ENCODE peak calls at places on chromosomes 13 and 19, in five cellular contexts. One of them, this sample, is unnamed.

GRCh38 chr19:45477713-45478453 is 10.1 kb downstream of the FOSB start:
- DNase-seq in Peyer's patch: no peak
- DNase-seq in IMR-90: no peak
- DNase-seq in tibial nerve: no peak
- DNase-seq in endothelial cell of umbilical vein: no peak
- DNase-seq in this sample: no peak

GRCh38 chr13:59112375-59112774 is 1051.4 kb downstream of the DIAPH3 start:
- DNase-seq in endothelial cell of umbilical vein: peak
- DNase-seq in Peyer's patch: no peak
- DNase-seq in IMR-90: peak
- DNase-seq in tibial nerve: no peak
- DNase-seq in this sample: no peak

GRCh38 chr13:27631156-27631555 is 9.5 kb downstream of the POLR1D start:
- DNase-seq in Peyer's patch: no peak
- DNase-seq in IMR-90: no peak
- DNase-seq in endothelial cell of umbilical vein: no peak
- DNase-seq in tibial nerve: no peak
- DNase-seq in this sample: peak

GRCh38 chr13:34254366-34254765 is 436.4 kb downstream of the RFC3 start:
- DNase-seq in tibial nerve: no peak
- DNase-seq in Peyer's patch: no peak
- DNase-seq in endothelial cell of umbilical vein: no peak
- DNase-seq in IMR-90: no peak
- DNase-seq in this sample: no peak

GRCh38 chr19:55082023-55082851 is 6.6 kb downstream of the EPS8L1 start:
- DNase-seq in Peyer's patch: no peak
- DNase-seq in IMR-90: peak
- DNase-seq in tibial nerve: no peak
- DNase-seq in endothelial cell of umbilical vein: peak
- DNase-seq in this sample: no peak

GRCh38 chr13:19888799-19889198 is 25.4 kb upstream of the ZMYM5 start:
- DNase-seq in endothelial cell of umbilical vein: peak
- DNase-seq in Peyer's patch: no peak
- DNase-seq in tibial nerve: no peak
- DNase-seq in IMR-90: peak
- DNase-seq in this sample: no peak

GRCh38 chr19:46990998-46991676 is 28.5 kb upstream of the NPAS1 start:
- DNase-seq in Peyer's patch: peak
- DNase-seq in IMR-90: peak
- DNase-seq in tibial nerve: peak
- DNase-seq in endothelial cell of umbilical vein: peak
- DNase-seq in this sample: peak

GRCh38 chr13:93698016-93698613 is 471.5 kb downstream of the GPC6 start:
- DNase-seq in tibial nerve: no peak
- DNase-seq in Peyer's patch: no peak
- DNase-seq in IMR-90: no peak
- DNase-seq in endothelial cell of umbilical vein: no peak
- DNase-seq in this sample: no peak

GRCh38 chr19:2739602-2740313 is at the start of gene SLC39A3:
- DNase-seq in tibial nerve: peak
- DNase-seq in endothelial cell of umbilical vein: peak
- DNase-seq in Peyer's patch: peak
- DNase-seq in IMR-90: peak
- DNase-seq in this sample: peak
- TF ChIP-seq POLR2A in tibial nerve: no peak
- TF ChIP-seq POLR2A in endothelial cell of umbilical vein: no peak
- TF ChIP-seq POLR2A in Peyer's patch: peak
- TF ChIP-seq POLR2A in IMR-90: peak
- TF ChIP-seq POLR2A in this sample: no peak

DNA sequence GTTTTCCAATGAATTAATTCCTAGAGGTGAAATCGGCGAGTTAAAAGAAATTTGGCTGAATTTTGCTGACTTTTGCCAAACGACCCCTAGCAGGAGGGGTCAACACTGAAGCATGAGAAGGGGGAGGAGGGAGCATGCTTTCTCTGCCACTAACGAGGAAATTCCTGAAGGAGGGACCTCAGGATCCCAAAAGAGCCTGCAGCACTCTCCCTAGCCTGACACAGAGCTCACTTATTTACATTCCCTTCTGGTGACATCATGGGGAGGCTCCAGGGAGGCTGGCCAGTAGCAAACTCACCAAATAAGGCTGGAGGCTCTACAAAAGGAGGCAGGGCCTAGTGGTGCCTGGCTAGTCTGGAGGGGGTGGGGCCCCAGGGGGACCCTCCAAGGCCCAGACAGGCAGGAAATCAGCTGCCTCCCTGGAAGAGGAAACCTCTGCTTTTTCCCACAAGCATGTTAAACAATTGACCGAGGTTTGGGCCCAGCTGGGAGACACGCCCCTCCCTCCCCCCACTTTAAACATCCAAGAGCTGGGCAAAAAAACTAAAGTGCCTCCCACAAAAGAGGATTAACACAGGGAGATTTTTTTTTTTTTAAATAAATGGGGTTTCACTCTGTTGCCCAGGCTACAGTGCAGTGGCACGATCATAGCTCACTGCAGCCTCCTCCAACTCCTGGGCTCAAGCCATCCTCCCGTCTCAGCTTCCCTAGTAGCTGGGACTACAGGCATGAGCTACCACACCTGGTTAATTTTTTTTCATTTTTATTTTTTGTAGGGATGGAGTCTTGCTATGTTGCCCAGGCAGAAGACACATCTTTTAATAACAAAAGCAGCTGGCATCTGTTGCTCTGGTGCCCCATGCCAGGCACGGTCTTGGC is 2.1 kb downstream of the DAPK3 start:
- DNase-seq in Peyer's patch: no peak
- DNase-seq in endothelial cell of umbilical vein: peak
- DNase-seq in tibial nerve: peak
- DNase-seq in IMR-90: peak
- DNase-seq in this sample: peak
- TF ChIP-seq POLR2A in Peyer's patch: no peak
- TF ChIP-seq POLR2A in endothelial cell of umbilical vein: no peak
- TF ChIP-seq POLR2A in tibial nerve: no peak
- TF ChIP-seq POLR2A in IMR-90: peak
- TF ChIP-seq POLR2A in this sample: peak

GRCh38 chr19:3671680-3672574 is 28.3 kb downstream of the PIP5K1C start:
- DNase-seq in IMR-90: peak
- DNase-seq in endothelial cell of umbilical vein: peak
- DNase-seq in Peyer's patch: no peak
- DNase-seq in tibial nerve: no peak
- DNase-seq in this sample: no peak

GRCh38 chr19:3669616-3670257 is 30.5 kb downstream of the PIP5K1C start:
- DNase-seq in endothelial cell of umbilical vein: no peak
- DNase-seq in tibial nerve: no peak
- DNase-seq in Peyer's patch: no peak
- DNase-seq in IMR-90: no peak
- DNase-seq in this sample: no peak

GRCh38 chr19:3670796-3671679 is 29.2 kb downstream of the PIP5K1C start:
- DNase-seq in IMR-90: peak
- DNase-seq in tibial nerve: peak
- DNase-seq in endothelial cell of umbilical vein: peak
- DNase-seq in Peyer's patch: no peak
- DNase-seq in this sample: peak

GRCh38 chr19:3669134-3669436 is 31.2 kb downstream of the PIP5K1C start:
- DNase-seq in tibial nerve: no peak
- DNase-seq in endothelial cell of umbilical vein: no peak
- DNase-seq in IMR-90: no peak
- DNase-seq in Peyer's patch: no peak
- DNase-seq in this sample: no peak

DNA sequence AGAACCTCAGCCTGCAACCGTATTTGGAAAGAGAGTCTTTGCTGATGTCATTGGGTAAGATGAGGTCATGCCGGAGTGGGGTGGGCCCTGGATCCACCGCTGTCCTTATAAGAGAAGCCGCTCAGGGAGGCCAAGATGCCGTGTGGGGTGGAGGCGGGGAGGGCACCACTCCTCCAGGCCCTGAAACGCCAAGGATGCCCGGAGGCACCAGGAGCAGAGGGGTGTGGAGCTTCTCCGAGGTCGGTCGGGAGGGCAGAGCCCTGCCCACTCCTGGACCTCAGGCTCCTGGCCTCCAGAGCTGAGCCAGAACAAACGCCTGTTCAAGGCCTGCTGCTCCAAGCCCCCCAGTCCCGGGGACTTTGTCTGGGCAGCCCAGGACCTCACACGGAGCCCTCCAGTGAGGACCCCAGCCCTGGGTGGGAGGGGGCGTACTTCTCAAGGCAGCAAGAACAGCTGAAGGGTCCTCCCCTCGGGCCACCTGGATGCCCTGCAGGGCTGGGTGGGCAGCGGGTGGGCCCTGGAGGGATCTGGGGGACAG is 29.9 kb downstream of the PIP5K1C start:
- DNase-seq in tibial nerve: peak
- DNase-seq in endothelial cell of umbilical vein: peak
- DNase-seq in Peyer's patch: no peak
- DNase-seq in IMR-90: peak
- DNase-seq in this sample: peak
- TF ChIP-seq POLR2A in tibial nerve: peak
- TF ChIP-seq POLR2A in endothelial cell of umbilical vein: peak
- TF ChIP-seq POLR2A in Peyer's patch: no peak
- TF ChIP-seq POLR2A in IMR-90: peak
- TF ChIP-seq POLR2A in this sample: peak

GRCh38 chr13:43019811-43020210 is 3.6 kb upstream of the DNAJC15 start:
- DNase-seq in Peyer's patch: no peak
- DNase-seq in tibial nerve: no peak
- DNase-seq in IMR-90: no peak
- DNase-seq in endothelial cell of umbilical vein: no peak
- DNase-seq in this sample: no peak

GRCh38 chr13:43021926-43022670 is 1.3 kb upstream of the DNAJC15 start:
- DNase-seq in Peyer's patch: no peak
- DNase-seq in endothelial cell of umbilical vein: no peak
- DNase-seq in tibial nerve: no peak
- DNase-seq in IMR-90: peak
- DNase-seq in this sample: no peak

GRCh38 chr13:43026262-43026661 is 2.9 kb downstream of the DNAJC15 start:
- DNase-seq in IMR-90: no peak
- DNase-seq in tibial nerve: no peak
- DNase-seq in endothelial cell of umbilical vein: no peak
- DNase-seq in Peyer's patch: no peak
- DNase-seq in this sample: no peak

GRCh38 chr13:43020794-43021193 is 2.6 kb upstream of the DNAJC15 start:
- DNase-seq in tibial nerve: no peak
- DNase-seq in IMR-90: no peak
- DNase-seq in endothelial cell of umbilical vein: no peak
- DNase-seq in Peyer's patch: no peak
- DNase-seq in this sample: no peak

GRCh38 chr13:43023244-43023931 is at the start of gene DNAJC15:
- DNase-seq in endothelial cell of umbilical vein: peak
- DNase-seq in Peyer's patch: peak
- DNase-seq in tibial nerve: peak
- DNase-seq in IMR-90: peak
- DNase-seq in this sample: peak
- TF ChIP-seq POLR2A in endothelial cell of umbilical vein: peak
- TF ChIP-seq POLR2A in Peyer's patch: peak
- TF ChIP-seq POLR2A in tibial nerve: no peak
- TF ChIP-seq POLR2A in IMR-90: peak
- TF ChIP-seq POLR2A in this sample: no peak

DNA sequence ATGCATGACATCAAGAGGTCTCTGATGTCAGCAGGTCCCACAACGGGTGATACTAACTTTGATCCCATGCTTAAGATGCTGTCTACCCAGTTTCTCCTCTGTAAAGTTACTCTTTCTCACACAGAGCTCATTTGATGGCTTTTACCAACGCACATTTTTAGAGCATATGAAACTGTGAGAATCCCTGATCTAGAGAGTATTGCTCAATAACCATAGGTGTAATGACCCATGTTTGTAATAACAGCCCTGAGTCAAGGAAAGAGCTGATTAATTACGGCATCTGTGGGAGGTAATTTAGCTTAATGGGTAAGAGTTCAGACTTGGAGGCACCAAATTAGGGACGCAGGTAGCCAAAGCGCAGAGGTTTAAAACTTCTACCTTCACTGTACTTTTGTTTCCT is 18.0 kb upstream of the IZUMO2 start:
- DNase-seq in IMR-90: no peak
- DNase-seq in Peyer's patch: no peak
- DNase-seq in tibial nerve: no peak
- DNase-seq in endothelial cell of umbilical vein: no peak
- DNase-seq in this sample: no peak
- TF ChIP-seq POLR2A in IMR-90: no peak
- TF ChIP-seq POLR2A in Peyer's patch: no peak
- TF ChIP-seq POLR2A in tibial nerve: no peak
- TF ChIP-seq POLR2A in endothelial cell of umbilical vein: no peak
- TF ChIP-seq POLR2A in this sample: no peak

DNA sequence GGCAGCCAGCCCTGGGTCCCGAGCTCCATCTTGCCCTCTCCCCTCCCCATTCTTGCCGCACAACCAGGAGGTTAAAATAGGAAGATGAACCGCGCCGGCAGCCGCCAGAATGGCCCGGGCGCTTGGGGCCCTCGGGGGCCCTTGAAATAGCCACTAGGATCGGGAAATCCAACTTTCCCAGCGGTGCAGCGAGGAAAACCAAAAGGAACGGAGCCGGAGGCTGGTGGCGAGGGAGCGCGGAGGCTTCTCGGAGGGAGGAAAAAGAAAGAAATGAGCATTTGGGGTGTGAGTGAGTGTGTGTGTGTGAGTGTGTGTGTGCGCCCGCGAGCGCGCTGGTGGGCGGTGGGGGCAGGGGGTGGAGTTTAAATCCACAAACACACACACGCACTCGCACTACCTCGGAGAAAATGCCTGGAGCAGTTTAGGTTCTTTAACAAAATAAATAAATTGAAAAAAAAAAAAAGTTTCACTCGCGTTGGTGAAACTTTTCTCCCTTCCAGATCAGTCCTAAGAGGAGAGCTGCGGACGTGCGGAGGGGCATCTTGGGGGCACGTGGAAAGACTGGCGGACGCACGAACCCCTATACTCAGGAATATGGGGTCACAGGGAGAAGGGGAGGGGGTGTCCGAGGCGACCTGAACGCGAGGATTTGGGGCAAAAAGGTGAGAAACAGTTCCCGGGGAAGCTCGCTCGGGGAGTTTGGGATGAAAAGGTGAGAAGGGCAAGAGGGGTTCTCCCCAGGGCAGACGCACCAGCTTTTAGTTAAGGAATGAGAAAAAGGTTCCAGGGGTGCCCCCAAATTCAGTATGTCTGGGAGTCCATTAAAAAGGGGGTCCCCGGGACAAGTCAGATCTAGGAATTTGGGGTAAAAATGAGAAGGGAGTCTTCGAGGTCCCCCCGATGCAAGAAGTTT is 1.3 kb downstream of the RFX2 start:
- DNase-seq in IMR-90: peak
- DNase-seq in endothelial cell of umbilical vein: peak
- DNase-seq in tibial nerve: peak
- DNase-seq in Peyer's patch: peak
- DNase-seq in this sample: peak
- TF ChIP-seq POLR2A in IMR-90: peak
- TF ChIP-seq POLR2A in endothelial cell of umbilical vein: no peak
- TF ChIP-seq POLR2A in tibial nerve: peak
- TF ChIP-seq POLR2A in Peyer's patch: no peak
- TF ChIP-seq POLR2A in this sample: no peak